ENCODE peak calls at places on chromosomes 16 and 17, in four cellular contexts. C, Y, R and H are unnamed samples.

GRCh38 chr16:47316686-47317085 is 144.2 kb downstream of the ITFG1 start:
- DNase-seq in Y (no peak), C (no peak), R (no peak), H (no peak)

GRCh38 chr16:31455601-31456314 is 3.5 kb upstream of the ARMC5 start:
- DNase-seq in Y (no peak), R (no peak), C (no peak), H (no peak)

GRCh38 chr17:7835818-7836595 is 2.0 kb downstream of the KDM6B start:
- DNase-seq in C (peak; percentile 80), Y (no peak), R (peak; percentile 56), H (no peak)

GRCh38 chr16:24645739-24646645 is 83.5 kb upstream of the TNRC6A start:
- DNase-seq in Y (no peak), C (no peak), R (no peak), H (no peak)

GRCh38 chr17:76414334-76415295 is 30.2 kb downstream of the SPHK1 start:
- DNase-seq in R (peak; percentile 86), Y (peak; percentile 79), C (peak; percentile 54), H (peak; percentile 72)

GRCh38 chr16:11310997-11311561 is 29.9 kb upstream of the PRM1 start:
- DNase-seq in C (no peak), Y (no peak), R (no peak), H (no peak)

GRCh38 chr16:50902457-50902856 is 160.6 kb downstream of the CYLD start:
- DNase-seq in R (no peak), Y (no peak), C (peak; percentile 7), H (no peak)

GRCh38 chr16:85735225-85735722 is 15.6 kb downstream of the C16orf74 start:
- DNase-seq in C (no peak), Y (no peak), R (no peak), H (no peak)

GRCh38 chr17:28758411-28759121 is 14.8 kb downstream of the TRAF4 start:
- DNase-seq in Y (no peak), C (no peak), R (no peak), H (no peak)

GRCh38 chr17:21223086-21223485 is 9.1 kb upstream of the TMEM11 start:
- DNase-seq in Y (no peak), C (no peak), R (no peak), H (no peak)

GRCh38 chr17:57874434-57875108 is 24.7 kb upstream of the MRPS23 start:
- DNase-seq in C (peak; percentile 82), R (no peak), Y (no peak), H (peak; percentile 74)

GRCh38 chr17:74408830-74409229 is 23.1 kb upstream of the GPRC5C start:
- DNase-seq in R (peak; percentile 93), C (no peak), Y (no peak), H (no peak)

GRCh38 chr17:78885956-78886355 is 17.0 kb downstream of the CEP295NL start:
- DNase-seq in C (no peak), Y (no peak), R (no peak), H (no peak)

GRCh38 chr17:44309472-44309871 is 1.1 kb downstream of the RUNDC3A start:
- DNase-seq in Y (no peak), C (no peak), R (no peak), H (no peak)

GRCh38 chr16:87229230-87230192 is 87.7 kb downstream of the C16orf95 start:
- DNase-seq in R (no peak), C (no peak), Y (no peak), H (no peak)